ENCODE peak calls at places on chromosomes 12 and 14, in seven cellular contexts. J is caudate nucleus, K is H9, X is HCT116, F is Peyer's patch, R is heart right ventricle, S is ovary. Y is an unnamed sample.

GRCh38 chr12:32490801-32491200 is 91.4 kb downstream of the FGD4 start:
- DNase-seq in J (no peak), K (no peak), X (no peak), F (no peak), R (no peak), S (no peak), Y (no peak)

GRCh38 chr12:39144613-39145061 is 239.2 kb upstream of the CPNE8 start:
- DNase-seq in J (no peak), K (peak), X (no peak), F (no peak), R (no peak), S (no peak), Y (no peak)

GRCh38 chr12:107684990-107685359 is 624 bp upstream of the PWP1 start:
- DNase-seq in J (no peak), K (no peak), X (peak), F (no peak), R (no peak), S (no peak), Y (no peak)

GRCh38 chr12:3004655-3005565 is 45.7 kb downstream of the TEAD4 start:
- DNase-seq in J (no peak), K (no peak), X (no peak), F (no peak), R (no peak), S (no peak), Y (no peak)

GRCh38 chr12:58247633-58248032 is 306.3 kb downstream of the ATP23 start:
- DNase-seq in J (no peak), K (no peak), X (peak), F (no peak), R (no peak), S (no peak), Y (no peak)

GRCh38 chr12:22610148-22610547 is 14.8 kb upstream of the ETNK1 start:
- DNase-seq in J (no peak), K (no peak), X (no peak), F (no peak), R (no peak), S (no peak), Y (no peak)

GRCh38 chr12:57210461-57210860 is 6.1 kb upstream of the NXPH4 start:
- DNase-seq in J (no peak), K (no peak), X (no peak), F (no peak), R (no peak), S (no peak), Y (no peak)

GRCh38 chr12:71183018-71183417 is 25.2 kb upstream of the TSPAN8 start:
- DNase-seq in J (no peak), K (no peak), X (peak), F (no peak), R (no peak), S (no peak), Y (no peak)

GRCh38 chr12:86662464-86662863 is 406.3 kb upstream of the MGAT4C start:
- DNase-seq in J (no peak), K (no peak), X (no peak), F (no peak), R (no peak), S (no peak), Y (no peak)

GRCh38 chr12:104809251-104809650 is 148.8 kb downstream of the SLC41A2 start:
- DNase-seq in J (no peak), K (no peak), X (no peak), F (no peak), R (no peak), S (no peak), Y (no peak)

GRCh38 chr12:56271031-56271430 is 4.3 kb downstream of the COQ10A start:
- DNase-seq in J (no peak), K (no peak), X (no peak), F (no peak), R (peak), S (no peak), Y (no peak)

GRCh38 chr14:23436327-23437141 is 1.1 kb upstream of the MYH7 start:
- DNase-seq in J (peak), K (no peak), X (no peak), F (no peak), R (peak), S (no peak), Y (no peak)

GRCh38 chr14:52081964-52082363 is 13.1 kb upstream of the NID2 start:
- DNase-seq in J (no peak), K (no peak), X (no peak), F (no peak), R (no peak), S (no peak), Y (no peak)

GRCh38 chr12:110741795-110742717 is 635 bp downstream of the PPP1CC start:
- DNase-seq in J (peak), K (no peak), X (no peak), F (no peak), R (peak), S (no peak), Y (peak)
- H3K27ac ChIP-seq in J (peak), K (no peak), X (peak), F (peak), R (peak), S (peak), Y (peak)

DNA sequence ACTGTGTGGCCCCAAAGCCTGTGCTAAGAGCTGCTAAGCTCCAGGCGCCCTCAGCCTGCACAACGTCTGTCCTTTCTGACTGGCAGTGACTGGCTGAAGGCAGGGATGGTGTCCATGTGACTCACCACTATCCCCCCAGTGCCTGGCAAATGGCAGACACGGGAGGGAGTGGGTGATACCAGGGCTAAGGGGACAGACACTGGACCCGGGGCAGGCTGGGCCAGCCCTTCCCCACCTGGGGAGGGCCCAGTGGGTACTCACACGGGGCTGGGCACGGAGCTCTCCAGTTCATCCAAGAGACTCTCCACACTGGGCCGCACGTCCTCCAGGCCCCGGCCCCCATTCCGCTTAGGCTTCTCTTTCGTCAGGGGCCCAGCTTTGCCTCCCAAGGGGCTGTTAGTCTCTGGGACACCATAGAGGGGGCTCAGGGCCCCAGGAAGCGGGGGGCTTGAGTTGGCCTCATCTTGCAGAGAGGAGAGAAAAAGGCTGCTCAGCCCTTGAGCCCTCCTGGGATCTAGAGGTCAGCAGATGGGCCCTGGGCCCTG is 21.4 kb upstream of the RPLP0 start:
- DNase-seq in J (no peak), K (no peak), X (no peak), F (no peak), R (no peak), S (no peak), Y (no peak)
- H3K27ac ChIP-seq in J (no peak), K (no peak), X (no peak), F (no peak), R (no peak), S (no peak), Y (no peak)

DNA sequence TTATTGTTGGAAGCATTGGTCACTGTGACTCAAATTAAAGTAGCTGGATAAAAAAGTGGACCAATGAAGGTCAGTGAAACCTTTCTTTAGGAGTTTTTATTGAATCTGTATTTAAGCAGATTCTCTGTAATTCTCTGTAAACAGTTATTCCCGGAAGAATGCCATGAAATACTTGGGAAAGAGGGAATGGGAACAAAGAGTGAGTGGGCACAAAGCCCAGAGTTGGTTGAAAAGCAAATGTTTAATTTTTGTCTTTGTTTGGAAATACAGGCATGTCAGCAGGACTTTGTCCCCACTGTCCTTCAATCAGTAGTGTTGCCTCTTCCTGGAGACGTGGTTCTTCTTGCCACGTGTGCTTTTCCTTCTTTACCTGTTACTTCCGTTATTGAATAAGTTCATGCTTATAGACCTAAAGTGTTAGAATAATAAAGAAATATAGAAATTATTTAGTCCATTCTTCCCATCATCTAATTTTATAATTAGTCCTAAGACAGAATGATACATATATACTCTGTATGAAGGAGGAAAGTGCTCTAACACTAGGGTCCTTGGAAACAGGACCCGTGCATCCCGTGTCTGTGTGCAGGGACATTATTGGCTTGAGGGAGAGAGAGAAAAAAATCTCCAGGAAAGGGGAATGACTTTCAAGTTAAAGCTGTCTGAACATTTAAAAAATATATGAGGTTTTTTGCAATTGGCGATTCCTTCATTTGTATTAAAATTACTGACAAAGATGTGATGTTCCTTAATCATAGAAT is 2.0 kb upstream of the ANG start:
- DNase-seq in J (no peak), K (no peak), X (no peak), F (no peak), R (no peak), S (no peak), Y (no peak)
- H3K27ac ChIP-seq in J (no peak), K (no peak), X (no peak), F (peak), R (no peak), S (no peak), Y (peak)

GRCh38 chr14:65465584-65465983 is 53.1 kb downstream of the FUT8 start:
- DNase-seq in J (no peak), K (no peak), X (no peak), F (no peak), R (no peak), S (no peak), Y (no peak)

GRCh38 chr14:65461730-65462129 is 49.2 kb downstream of the FUT8 start:
- DNase-seq in J (no peak), K (no peak), X (no peak), F (peak), R (no peak), S (no peak), Y (no peak)

DNA sequence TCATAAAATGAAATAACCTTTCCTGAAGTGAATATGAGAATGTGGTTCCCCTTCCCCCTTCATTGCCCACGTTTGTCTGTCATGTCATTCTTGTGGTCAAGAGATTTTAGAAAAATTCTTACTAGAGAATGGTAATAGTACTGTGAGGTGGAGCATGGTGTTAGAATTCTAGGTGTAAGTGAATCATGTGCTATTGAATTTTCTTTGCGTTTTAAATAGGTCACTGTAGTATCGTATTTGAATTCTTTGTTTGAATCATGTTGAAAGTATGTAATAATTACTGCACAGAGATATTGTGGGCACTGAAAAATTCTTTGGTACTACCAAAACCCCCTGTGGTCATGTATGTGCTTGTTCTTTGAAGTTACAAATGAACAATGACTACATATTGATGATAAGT is 49.9 kb downstream of the FUT8 start:
- DNase-seq in J (no peak), K (no peak), X (no peak), F (no peak), R (no peak), S (no peak), Y (no peak)
- H3K27ac ChIP-seq in J (no peak), K (no peak), X (no peak), F (no peak), R (no peak), S (no peak), Y (no peak)

GRCh38 chr12:100165356-100165755 is 22.7 kb upstream of the BLTP3B start:
- DNase-seq in J (no peak), K (no peak), X (no peak), F (no peak), R (no peak), S (no peak), Y (no peak)
- H3K27ac ChIP-seq in J (no peak), K (no peak), X (no peak), F (no peak), R (no peak), S (no peak), Y (no peak)

DNA sequence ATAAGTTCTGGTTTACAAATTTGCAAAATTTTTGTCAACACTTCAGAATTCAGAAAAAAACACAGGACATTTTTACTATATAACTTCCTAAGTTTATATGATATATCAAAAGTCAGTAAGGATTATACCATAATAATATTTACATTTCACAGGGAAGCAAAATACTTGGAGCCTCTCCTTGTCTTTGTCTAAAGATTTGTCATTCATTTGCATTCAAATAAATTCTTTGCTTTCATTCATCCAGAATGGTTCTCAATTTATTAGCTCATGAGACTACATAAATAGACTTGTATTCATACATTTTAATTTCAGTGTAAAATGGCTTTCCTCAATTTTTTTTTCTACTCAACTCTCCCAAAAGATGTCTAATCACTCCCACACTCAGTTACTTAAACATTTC is 96.4 kb downstream of the SLC38A6 start:
- DNase-seq in J (no peak), K (no peak), X (no peak), F (no peak), R (no peak), S (no peak), Y (no peak)
- H3K27ac ChIP-seq in J (no peak), K (no peak), X (no peak), F (no peak), R (no peak), S (no peak), Y (no peak)